ENCODE peak calls at places on chromosome 12, in six cellular contexts. H, L, U, C, D and X are unnamed samples.

GRCh38 chr12:24921251-24922038 is 27.5 kb downstream of the BCAT1 start:
- DNase-seq in H (no peak), L (peak; percentile 21), U (no peak), C (no peak), D (peak; percentile 69), X (no peak)

GRCh38 chr12:124422570-124423523 is 128.0 kb downstream of the RFLNA start:
- DNase-seq in H (no peak), L (peak; percentile 96), U (no peak), C (no peak), D (peak; percentile 89), X (no peak)

GRCh38 chr12:92928431-92928961 is 599 bp downstream of the EEA1 start:
- DNase-seq in H (peak; percentile 41), L (peak; percentile 45), U (peak; percentile 39), C (peak; percentile 20), D (peak; percentile 26), X (peak; percentile 35)

GRCh38 chr12:58847876-58848600 is 72.3 kb downstream of the LRIG3 start:
- DNase-seq in H (no peak), L (no peak), U (no peak), C (no peak), D (no peak), X (no peak)

GRCh38 chr12:75783093-75783877 is 248.3 kb downstream of the PHLDA1 start:
- DNase-seq in H (no peak), L (peak; percentile 10), U (no peak), C (no peak), D (no peak), X (no peak)

GRCh38 chr12:118059645-118060275 is 1.2 kb downstream of the WSB2 start:
- DNase-seq in H (no peak), L (no peak), U (no peak), C (no peak), D (peak; percentile 17), X (no peak)

GRCh38 chr12:122106891-122107660 is 28.5 kb downstream of the MLXIP start:
- DNase-seq in H (no peak), L (peak; percentile 56), U (no peak), C (no peak), D (peak; percentile 84), X (no peak)

GRCh38 chr12:27193854-27194544 is 50.1 kb upstream of the STK38L start:
- DNase-seq in H (no peak), L (peak; percentile 31), U (no peak), C (no peak), D (peak; percentile 80), X (no peak)

GRCh38 chr12:6178981-6179761 is 21.0 kb upstream of the CD9 start:
- DNase-seq in H (no peak), L (no peak), U (no peak), C (no peak), D (no peak), X (no peak)

GRCh38 chr12:63151898-63152700 is 1.1 kb upstream of the AVPR1A start:
- DNase-seq in H (no peak), L (peak; percentile 61), U (peak; percentile 71), C (no peak), D (peak; percentile 59), X (no peak)

GRCh38 chr12:80161612-80162011 is 62.3 kb downstream of the OTOGL start:
- DNase-seq in H (no peak), L (no peak), U (no peak), C (no peak), D (no peak), X (no peak)

GRCh38 chr12:22979854-22980253 is 354.9 kb downstream of the ETNK1 start:
- DNase-seq in H (no peak), L (no peak), U (no peak), C (no peak), D (no peak), X (no peak)

GRCh38 chr12:77299910-77300772 is 234.8 kb upstream of the E2F7 start:
- DNase-seq in H (no peak), L (peak; percentile 22), U (no peak), C (no peak), D (peak; percentile 81), X (no peak)

GRCh38 chr12:104649217-104649834 is 192.6 kb downstream of the CHST11 start:
- DNase-seq in H (no peak), L (no peak), U (no peak), C (no peak), D (no peak), X (no peak)

GRCh38 chr12:26833692-26834168 is 736 bp upstream of the ITPR2 start:
- DNase-seq in H (peak; percentile 18), L (peak; percentile 25), U (peak; percentile 35), C (peak; percentile 31), D (peak; percentile 71), X (peak; percentile 32)

GRCh38 chr12:106757623-106758348 is 16.7 kb upstream of the RIC8B start:
- DNase-seq in H (no peak), L (no peak), U (no peak), C (no peak), D (no peak), X (no peak)

GRCh38 chr12:466762-467161 is 7.0 kb downstream of the B4GALNT3 start:
- DNase-seq in H (no peak), L (no peak), U (no peak), C (no peak), D (no peak), X (no peak)

GRCh38 chr12:118377005-118377890 is 893 bp downstream of the SUDS3 start:
- DNase-seq in H (no peak), L (no peak), U (no peak), C (no peak), D (no peak), X (no peak)

GRCh38 chr12:53046655-53047220 is 3.1 kb upstream of the TNS2 start:
- DNase-seq in H (peak; percentile 36), L (peak; percentile 87), U (peak; percentile 34), C (no peak), D (peak; percentile 79), X (no peak)

GRCh38 chr12:82099216-82099615 is 259.0 kb downstream of the CCDC59 start:
- DNase-seq in H (no peak), L (no peak), U (no peak), C (no peak), D (no peak), X (no peak)

GRCh38 chr12:91608562-91608961 is 425.9 kb upstream of the DCN start:
- DNase-seq in H (no peak), L (no peak), U (no peak), C (no peak), D (peak; percentile 4), X (no peak)

GRCh38 chr12:68673788-68674187 is 13.0 kb upstream of the NUP107 start:
- DNase-seq in H (no peak), L (no peak), U (no peak), C (no peak), D (no peak), X (no peak)

GRCh38 chr12:88944403-88944802 is 364.1 kb upstream of the KITLG start:
- DNase-seq in H (no peak), L (no peak), U (no peak), C (no peak), D (peak; percentile 79), X (no peak)

GRCh38 chr12:72832024-72832423 is 559.9 kb downstream of the TRHDE start:
- DNase-seq in H (no peak), L (no peak), U (no peak), C (no peak), D (no peak), X (no peak)

GRCh38 chr12:71166280-71166679 is 8.5 kb upstream of the TSPAN8 start:
- DNase-seq in H (no peak), L (no peak), U (no peak), C (no peak), D (no peak), X (no peak)

GRCh38 chr12:91964501-91964900 is 181.1 kb downstream of the BTG1 start:
- DNase-seq in H (no peak), L (no peak), U (no peak), C (no peak), D (no peak), X (no peak)